ENCODE peak calls at places on chromosome 5, in four cellular contexts. D is naive thymus-derived CD8-positive, alpha-beta T cell; P is natural killer cell treated with Interleukin-12 subunit alpha and Interleukin-12 subunit beta and Interleukin-15 and Interleukin-18, amount 100 ng/mL, for 72 hours; I is endothelial cell. B is an unnamed sample.

GRCh38 chr5:146426853-146427618 is 20.1 kb upstream of the TCERG1 start:
- DNase-seq in P (no peak), D (no peak), I (no peak), B (no peak)

GRCh38 chr5:138696501-138696900 is 56.7 kb upstream of the CTNNA1 start:
- DNase-seq in D (no peak), P (no peak), I (no peak), B (no peak)

GRCh38 chr5:72268753-72269410 is 51.2 kb downstream of the MRPS27 start:
- DNase-seq in I (peak), D (peak), P (peak), B (no peak)

GRCh38 chr5:88045931-88046461 is 222.6 kb downstream of the TMEM161B start:
- DNase-seq in I (no peak), P (no peak), D (no peak), B (no peak)

GRCh38 chr5:73454379-73455036 is 5.9 kb upstream of the FOXD1 start:
- DNase-seq in D (no peak), I (peak), P (no peak), B (peak)

GRCh38 chr5:57696005-57696755 is 213.6 kb upstream of the ACTBL2 start:
- DNase-seq in D (no peak), I (no peak), P (no peak), B (no peak)

GRCh38 chr5:135505973-135506372 is 29.8 kb downstream of the NEUROG1 start:
- DNase-seq in I (no peak), D (no peak), P (no peak), B (no peak)

GRCh38 chr5:116303340-116303739 is 218.5 kb downstream of the COMMD10 start:
- DNase-seq in P (no peak), D (no peak), I (no peak), B (no peak)

GRCh38 chr5:16913840-16914435 is 22.1 kb downstream of the MYO10 start:
- DNase-seq in D (no peak), I (no peak), P (no peak), B (no peak)

GRCh38 chr5:93675458-93676450 is 65.6 kb downstream of the POU5F2 start:
- DNase-seq in D (no peak), I (no peak), P (no peak), B (no peak)

GRCh38 chr5:137753986-137754235 is 252 bp downstream of the HNRNPA0 start:
- DNase-seq in P (no peak), I (no peak), D (no peak), B (no peak)

B was measured in mesothelial cell of epicardium.